ENCODE peak calls at places on chromosomes 11 and 22, in ten cellular contexts. One of them, this sample, is unnamed. For H3K9me3, the result is how much of the 10 kb centered on the place peaks cover.

GRCh38 chr11:6608726-6609501 is 3.1 kb downstream of the TAF10 start:
- DNase-seq in right atrium auricular region: peak
- DNase-seq in CD8-positive, alpha-beta memory T cell: no peak
- DNase-seq in Panc1: no peak
- DNase-seq in ovary: peak
- DNase-seq in CD4-positive, CD25-positive, alpha-beta regulatory T cell: no peak
- DNase-seq in heart left ventricle: no peak
- DNase-seq in fibroblast of lung: peak
- DNase-seq in colonic mucosa: peak
- DNase-seq in lower lobe of right lung: no peak
- DNase-seq in this sample: no peak

GRCh38 chr11:15107730-15108515 is 6.8 kb upstream of the INSC start:
- DNase-seq in CD8-positive, alpha-beta memory T cell: no peak
- DNase-seq in CD4-positive, CD25-positive, alpha-beta regulatory T cell: no peak
- DNase-seq in right atrium auricular region: no peak
- DNase-seq in lower lobe of right lung: no peak
- DNase-seq in colonic mucosa: no peak
- DNase-seq in Panc1: no peak
- DNase-seq in heart left ventricle: no peak
- DNase-seq in fibroblast of lung: peak
- DNase-seq in ovary: no peak
- DNase-seq in this sample: no peak

GRCh38 chr22:41523464-41524221 is 20.6 kb downstream of the POLR3H start:
- DNase-seq in right atrium auricular region: no peak
- DNase-seq in ovary: peak
- DNase-seq in CD8-positive, alpha-beta memory T cell: no peak
- DNase-seq in Panc1: no peak
- DNase-seq in lower lobe of right lung: no peak
- DNase-seq in colonic mucosa: no peak
- DNase-seq in fibroblast of lung: peak
- DNase-seq in CD4-positive, CD25-positive, alpha-beta regulatory T cell: no peak
- DNase-seq in heart left ventricle: no peak
- DNase-seq in this sample: peak

GRCh38 chr11:10930224-10930960 is 72.5 kb upstream of the ZBED5 start:
- DNase-seq in Panc1: no peak
- DNase-seq in heart left ventricle: no peak
- DNase-seq in ovary: no peak
- DNase-seq in CD8-positive, alpha-beta memory T cell: no peak
- DNase-seq in CD4-positive, CD25-positive, alpha-beta regulatory T cell: no peak
- DNase-seq in lower lobe of right lung: no peak
- DNase-seq in right atrium auricular region: no peak
- DNase-seq in fibroblast of lung: peak
- DNase-seq in colonic mucosa: peak
- DNase-seq in this sample: no peak

GRCh38 chr22:44211256-44211945 is 30.7 kb downstream of the PARVG start:
- DNase-seq in CD4-positive, CD25-positive, alpha-beta regulatory T cell: no peak
- DNase-seq in right atrium auricular region: peak
- DNase-seq in ovary: no peak
- DNase-seq in heart left ventricle: no peak
- DNase-seq in Panc1: no peak
- DNase-seq in colonic mucosa: no peak
- DNase-seq in CD8-positive, alpha-beta memory T cell: no peak
- DNase-seq in lower lobe of right lung: no peak
- DNase-seq in fibroblast of lung: no peak
- DNase-seq in this sample: no peak

GRCh38 chr11:122765487-122766131 is 72.7 kb upstream of the CRTAM start:
- DNase-seq in ovary: no peak
- DNase-seq in fibroblast of lung: no peak
- DNase-seq in right atrium auricular region: no peak
- DNase-seq in Panc1: no peak
- DNase-seq in heart left ventricle: no peak
- DNase-seq in lower lobe of right lung: no peak
- DNase-seq in colonic mucosa: no peak
- DNase-seq in CD8-positive, alpha-beta memory T cell: no peak
- DNase-seq in CD4-positive, CD25-positive, alpha-beta regulatory T cell: no peak
- DNase-seq in this sample: no peak

GRCh38 chr11:118015385-118015841 is 29.2 kb downstream of the IL10RA start:
- DNase-seq in colonic mucosa: no peak
- DNase-seq in CD8-positive, alpha-beta memory T cell: peak
- DNase-seq in Panc1: no peak
- DNase-seq in heart left ventricle: no peak
- DNase-seq in lower lobe of right lung: no peak
- DNase-seq in fibroblast of lung: no peak
- DNase-seq in CD4-positive, CD25-positive, alpha-beta regulatory T cell: no peak
- DNase-seq in ovary: no peak
- DNase-seq in right atrium auricular region: peak
- DNase-seq in this sample: no peak

GRCh38 chr22:37951305-37951704 is 2.1 kb downstream of the C22orf23 start:
- DNase-seq in CD4-positive, CD25-positive, alpha-beta regulatory T cell: no peak
- DNase-seq in right atrium auricular region: no peak
- DNase-seq in Panc1: no peak
- DNase-seq in heart left ventricle: no peak
- DNase-seq in ovary: no peak
- DNase-seq in lower lobe of right lung: no peak
- DNase-seq in colonic mucosa: no peak
- DNase-seq in CD8-positive, alpha-beta memory T cell: no peak
- DNase-seq in fibroblast of lung: no peak
- DNase-seq in this sample: peak

GRCh38 chr11:73667906-73668305 is 21.5 kb downstream of the PLEKHB1 start:
- DNase-seq in colonic mucosa: no peak
- DNase-seq in ovary: no peak
- DNase-seq in heart left ventricle: no peak
- DNase-seq in CD4-positive, CD25-positive, alpha-beta regulatory T cell: no peak
- DNase-seq in lower lobe of right lung: no peak
- DNase-seq in CD8-positive, alpha-beta memory T cell: no peak
- DNase-seq in right atrium auricular region: no peak
- DNase-seq in Panc1: no peak
- DNase-seq in fibroblast of lung: no peak
- DNase-seq in this sample: no peak

GRCh38 chr22:18065256-18065655 is 12.5 kb upstream of the PEX26 start:
- DNase-seq in lower lobe of right lung: no peak
- DNase-seq in fibroblast of lung: no peak
- DNase-seq in right atrium auricular region: no peak
- DNase-seq in heart left ventricle: no peak
- DNase-seq in CD4-positive, CD25-positive, alpha-beta regulatory T cell: no peak
- DNase-seq in ovary: no peak
- DNase-seq in Panc1: no peak
- DNase-seq in CD8-positive, alpha-beta memory T cell: no peak
- DNase-seq in colonic mucosa: no peak
- DNase-seq in this sample: no peak

GRCh38 chr22:47420211-47420610 is 657.8 kb downstream of the TBC1D22A start:
- DNase-seq in CD8-positive, alpha-beta memory T cell: no peak
- DNase-seq in colonic mucosa: no peak
- DNase-seq in Panc1: no peak
- DNase-seq in lower lobe of right lung: no peak
- DNase-seq in CD4-positive, CD25-positive, alpha-beta regulatory T cell: no peak
- DNase-seq in ovary: no peak
- DNase-seq in heart left ventricle: no peak
- DNase-seq in fibroblast of lung: no peak
- DNase-seq in right atrium auricular region: no peak
- DNase-seq in this sample: no peak

GRCh38 chr22:47423266-47423665 is 660.8 kb downstream of the TBC1D22A start:
- DNase-seq in CD4-positive, CD25-positive, alpha-beta regulatory T cell: no peak
- DNase-seq in lower lobe of right lung: no peak
- DNase-seq in Panc1: no peak
- DNase-seq in fibroblast of lung: no peak
- DNase-seq in colonic mucosa: no peak
- DNase-seq in ovary: no peak
- DNase-seq in right atrium auricular region: no peak
- DNase-seq in heart left ventricle: no peak
- DNase-seq in CD8-positive, alpha-beta memory T cell: no peak
- DNase-seq in this sample: no peak

GRCh38 chr22:47422736-47423135 is 660.3 kb downstream of the TBC1D22A start:
- DNase-seq in fibroblast of lung: no peak
- DNase-seq in Panc1: no peak
- DNase-seq in CD8-positive, alpha-beta memory T cell: no peak
- DNase-seq in heart left ventricle: no peak
- DNase-seq in lower lobe of right lung: no peak
- DNase-seq in colonic mucosa: no peak
- DNase-seq in ovary: no peak
- DNase-seq in right atrium auricular region: no peak
- DNase-seq in CD4-positive, CD25-positive, alpha-beta regulatory T cell: no peak
- DNase-seq in this sample: no peak

GRCh38 chr22:47423861-47424820 is 661.7 kb downstream of the TBC1D22A start:
- DNase-seq in Panc1: no peak
- DNase-seq in lower lobe of right lung: no peak
- DNase-seq in heart left ventricle: no peak
- DNase-seq in ovary: no peak
- DNase-seq in CD4-positive, CD25-positive, alpha-beta regulatory T cell: no peak
- DNase-seq in colonic mucosa: no peak
- DNase-seq in right atrium auricular region: no peak
- DNase-seq in CD8-positive, alpha-beta memory T cell: no peak
- DNase-seq in fibroblast of lung: no peak
- DNase-seq in this sample: no peak

DNA sequence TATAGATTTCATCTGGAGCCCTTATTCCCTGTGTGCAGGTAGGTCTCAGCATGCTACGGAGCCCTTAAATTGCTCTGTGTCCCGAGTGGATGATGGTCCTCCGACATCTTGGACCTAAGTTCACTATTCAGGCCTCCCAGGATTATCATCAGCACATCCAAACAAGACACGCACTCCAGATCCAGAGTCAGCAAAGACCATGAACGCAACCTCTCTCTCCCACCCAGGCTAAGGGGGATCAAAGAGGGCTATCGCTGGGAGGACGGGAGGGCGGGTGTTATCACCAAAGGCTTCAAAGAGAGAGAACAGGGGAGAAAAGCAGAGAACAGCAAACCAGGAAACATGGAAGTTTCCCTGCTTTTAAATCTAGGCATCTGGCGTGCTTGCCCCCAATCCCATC is 659.4 kb downstream of the TBC1D22A start:
- DNase-seq in CD4-positive, CD25-positive, alpha-beta regulatory T cell: no peak
- DNase-seq in lower lobe of right lung: no peak
- DNase-seq in ovary: no peak
- DNase-seq in heart left ventricle: no peak
- DNase-seq in fibroblast of lung: no peak
- DNase-seq in colonic mucosa: no peak
- DNase-seq in CD8-positive, alpha-beta memory T cell: no peak
- DNase-seq in Panc1: no peak
- DNase-seq in right atrium auricular region: no peak
- DNase-seq in this sample: no peak
- H3K9me3 ChIP-seq in CD4-positive, CD25-positive, alpha-beta regulatory T cell: under half
- H3K9me3 ChIP-seq in lower lobe of right lung: under half
- H3K9me3 ChIP-seq in ovary: under half
- H3K9me3 ChIP-seq in heart left ventricle: under half
- H3K9me3 ChIP-seq in fibroblast of lung: under half
- H3K9me3 ChIP-seq in colonic mucosa: under half
- H3K9me3 ChIP-seq in CD8-positive, alpha-beta memory T cell: under half
- H3K9me3 ChIP-seq in Panc1: under half
- H3K9me3 ChIP-seq in right atrium auricular region: under half
- H3K9me3 ChIP-seq in this sample: under half

GRCh38 chr22:29029202-29030000 is 32.2 kb downstream of the C22orf31 start:
- DNase-seq in colonic mucosa: no peak
- DNase-seq in fibroblast of lung: no peak
- DNase-seq in CD4-positive, CD25-positive, alpha-beta regulatory T cell: no peak
- DNase-seq in ovary: no peak
- DNase-seq in right atrium auricular region: no peak
- DNase-seq in heart left ventricle: no peak
- DNase-seq in Panc1: no peak
- DNase-seq in CD8-positive, alpha-beta memory T cell: no peak
- DNase-seq in lower lobe of right lung: no peak
- DNase-seq in this sample: no peak
- H3K27ac ChIP-seq in colonic mucosa: peak
- H3K27ac ChIP-seq in fibroblast of lung: no peak
- H3K27ac ChIP-seq in CD4-positive, CD25-positive, alpha-beta regulatory T cell: no peak
- H3K27ac ChIP-seq in ovary: no peak
- H3K27ac ChIP-seq in right atrium auricular region: no peak
- H3K27ac ChIP-seq in heart left ventricle: no peak
- H3K27ac ChIP-seq in Panc1: peak
- H3K27ac ChIP-seq in CD8-positive, alpha-beta memory T cell: no peak
- H3K27ac ChIP-seq in lower lobe of right lung: no peak
- H3K27ac ChIP-seq in this sample: no peak

GRCh38 chr11:109983358-109983757 is 109.8 kb upstream of the ZC3H12C start:
- DNase-seq in CD4-positive, CD25-positive, alpha-beta regulatory T cell: no peak
- DNase-seq in right atrium auricular region: no peak
- DNase-seq in fibroblast of lung: no peak
- DNase-seq in heart left ventricle: no peak
- DNase-seq in ovary: no peak
- DNase-seq in Panc1: no peak
- DNase-seq in lower lobe of right lung: no peak
- DNase-seq in CD8-positive, alpha-beta memory T cell: no peak
- DNase-seq in colonic mucosa: no peak
- DNase-seq in this sample: no peak
- H3K9me3 ChIP-seq in CD4-positive, CD25-positive, alpha-beta regulatory T cell: under half
- H3K9me3 ChIP-seq in right atrium auricular region: under half
- H3K9me3 ChIP-seq in fibroblast of lung: under half
- H3K9me3 ChIP-seq in heart left ventricle: under half
- H3K9me3 ChIP-seq in ovary: under half
- H3K9me3 ChIP-seq in Panc1: under half
- H3K9me3 ChIP-seq in lower lobe of right lung: under half
- H3K9me3 ChIP-seq in CD8-positive, alpha-beta memory T cell: under half
- H3K9me3 ChIP-seq in colonic mucosa: under half
- H3K9me3 ChIP-seq in this sample: under half

GRCh38 chr11:120012245-120012644 is 125.7 kb downstream of the TRIM29 start:
- DNase-seq in heart left ventricle: no peak
- DNase-seq in right atrium auricular region: no peak
- DNase-seq in Panc1: no peak
- DNase-seq in colonic mucosa: no peak
- DNase-seq in ovary: no peak
- DNase-seq in CD4-positive, CD25-positive, alpha-beta regulatory T cell: no peak
- DNase-seq in fibroblast of lung: no peak
- DNase-seq in CD8-positive, alpha-beta memory T cell: no peak
- DNase-seq in lower lobe of right lung: no peak
- DNase-seq in this sample: no peak

GRCh38 chr11:120009938-120010337 is 128.0 kb downstream of the TRIM29 start:
- DNase-seq in Panc1: no peak
- DNase-seq in ovary: no peak
- DNase-seq in heart left ventricle: no peak
- DNase-seq in right atrium auricular region: no peak
- DNase-seq in CD4-positive, CD25-positive, alpha-beta regulatory T cell: no peak
- DNase-seq in lower lobe of right lung: no peak
- DNase-seq in colonic mucosa: no peak
- DNase-seq in fibroblast of lung: no peak
- DNase-seq in CD8-positive, alpha-beta memory T cell: no peak
- DNase-seq in this sample: no peak

GRCh38 chr11:120013325-120014250 is 124.3 kb downstream of the TRIM29 start:
- DNase-seq in heart left ventricle: peak
- DNase-seq in ovary: no peak
- DNase-seq in CD8-positive, alpha-beta memory T cell: no peak
- DNase-seq in lower lobe of right lung: no peak
- DNase-seq in CD4-positive, CD25-positive, alpha-beta regulatory T cell: no peak
- DNase-seq in Panc1: peak
- DNase-seq in right atrium auricular region: no peak
- DNase-seq in colonic mucosa: peak
- DNase-seq in fibroblast of lung: peak
- DNase-seq in this sample: peak

GRCh38 chr11:120017582-120017981 is 120.3 kb downstream of the TRIM29 start:
- DNase-seq in CD8-positive, alpha-beta memory T cell: no peak
- DNase-seq in lower lobe of right lung: no peak
- DNase-seq in heart left ventricle: no peak
- DNase-seq in fibroblast of lung: no peak
- DNase-seq in ovary: no peak
- DNase-seq in CD4-positive, CD25-positive, alpha-beta regulatory T cell: no peak
- DNase-seq in colonic mucosa: no peak
- DNase-seq in right atrium auricular region: no peak
- DNase-seq in Panc1: no peak
- DNase-seq in this sample: no peak

DNA sequence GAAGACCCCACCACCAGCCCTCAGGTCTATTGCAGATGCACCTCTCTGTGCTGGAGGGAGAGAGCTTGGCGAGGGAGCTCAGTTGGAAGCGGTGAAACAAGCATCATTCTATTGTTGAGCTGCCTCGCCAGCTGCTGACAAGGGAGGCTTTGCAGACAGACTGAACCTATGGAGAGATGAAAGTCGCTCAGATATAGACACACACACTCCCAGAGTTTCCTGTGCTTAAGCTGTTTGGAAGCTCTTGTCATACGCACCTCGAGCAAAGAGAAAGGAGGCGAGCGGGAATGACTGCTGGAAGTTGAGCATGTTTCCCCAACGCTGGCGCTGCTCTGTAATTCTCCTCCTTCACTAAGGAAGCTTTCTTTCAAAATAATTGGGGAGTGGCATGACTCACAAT is 126.1 kb downstream of the TRIM29 start:
- DNase-seq in Panc1: no peak
- DNase-seq in colonic mucosa: no peak
- DNase-seq in right atrium auricular region: no peak
- DNase-seq in CD4-positive, CD25-positive, alpha-beta regulatory T cell: no peak
- DNase-seq in heart left ventricle: no peak
- DNase-seq in fibroblast of lung: no peak
- DNase-seq in lower lobe of right lung: no peak
- DNase-seq in CD8-positive, alpha-beta memory T cell: no peak
- DNase-seq in ovary: no peak
- DNase-seq in this sample: no peak
- H3K27ac ChIP-seq in Panc1: no peak
- H3K27ac ChIP-seq in colonic mucosa: no peak
- H3K27ac ChIP-seq in right atrium auricular region: no peak
- H3K27ac ChIP-seq in CD4-positive, CD25-positive, alpha-beta regulatory T cell: no peak
- H3K27ac ChIP-seq in heart left ventricle: no peak
- H3K27ac ChIP-seq in fibroblast of lung: no peak
- H3K27ac ChIP-seq in lower lobe of right lung: no peak
- H3K27ac ChIP-seq in CD8-positive, alpha-beta memory T cell: no peak
- H3K27ac ChIP-seq in ovary: no peak
- H3K27ac ChIP-seq in this sample: no peak